ENCODE peak calls at places on chromosomes 12 and 14, in seven cellular contexts. Z is GM12878, V is HCT116, N is SK-N-SH, I is HepG2, G is K562, X is H1. T is an unnamed sample.

GRCh38 chr14:104970231-104971068 is 7.7 kb downstream of the AHNAK2 start:
- DNase-seq in N (no peak), G (peak), Z (no peak), V (peak), I (no peak), X (no peak), T (no peak)

GRCh38 chr12:49043856-49044258 is 16.7 kb downstream of the KMT2D start:
- DNase-seq in X (peak), V (no peak), N (peak), I (peak), G (peak), Z (no peak), T (no peak)

GRCh38 chr14:70831382-70831781 is 22.1 kb upstream of the MAP3K9 start:
- DNase-seq in V (no peak), Z (no peak), X (no peak), N (no peak), I (no peak), G (no peak), T (no peak)

GRCh38 chr12:85985996-85986395 is 111.9 kb downstream of the NTS start:
- DNase-seq in V (no peak), X (no peak), N (no peak), I (no peak), Z (no peak), G (no peak), T (no peak)

GRCh38 chr12:38890102-38890501 is 15.3 kb downstream of the CPNE8 start:
- DNase-seq in G (no peak), N (peak), Z (no peak), V (no peak), X (no peak), I (no peak), T (no peak)

GRCh38 chr14:44113769-44114730 is 393.0 kb downstream of the FSCB start:
- DNase-seq in V (no peak), Z (no peak), N (no peak), X (no peak), G (no peak), I (no peak), T (no peak)

GRCh38 chr12:89353188-89353822 is 1.0 kb upstream of the DUSP6 start:
- DNase-seq in V (peak), X (peak), N (peak), I (peak), Z (no peak), G (no peak), T (no peak)

GRCh38 chr12:77204055-77204454 is 138.7 kb upstream of the E2F7 start:
- DNase-seq in N (no peak), X (no peak), V (no peak), I (no peak), Z (no peak), G (no peak), T (no peak)

GRCh38 chr12:122183588-122183940 is 641 bp downstream of the LRRC43 start:
- DNase-seq in I (no peak), Z (no peak), V (no peak), G (no peak), X (no peak), N (no peak), T (no peak)

GRCh38 chr14:105196228-105196960 is 15.3 kb upstream of the NUDT14 start:
- DNase-seq in G (peak), Z (no peak), I (peak), N (no peak), X (peak), V (no peak), T (no peak)

GRCh38 chr12:76026643-76027063 is 4.9 kb downstream of the PHLDA1 start:
- DNase-seq in I (peak), N (no peak), X (no peak), Z (no peak), V (no peak), G (no peak), T (no peak)

GRCh38 chr12:4894019-4894418 is 15.7 kb upstream of the KCNA1 start:
- DNase-seq in Z (no peak), G (no peak), X (no peak), I (no peak), N (no peak), V (no peak), T (no peak)

GRCh38 chr12:11765817-11766794 is 116.6 kb downstream of the ETV6 start:
- DNase-seq in X (no peak), N (no peak), Z (peak), V (no peak), I (no peak), G (no peak), T (no peak)

GRCh38 chr12:10607885-10608458 is 5.4 kb downstream of the MAGOHB start:
- DNase-seq in V (no peak), G (peak), Z (no peak), X (no peak), N (peak), I (no peak), T (no peak)

GRCh38 chr12:64946132-64946829 is 121.8 kb downstream of the TBC1D30 start:
- DNase-seq in N (peak), I (no peak), V (no peak), Z (no peak), X (no peak), G (no peak), T (no peak)

GRCh38 chr14:23863836-23864235 is 89.7 kb upstream of the DHRS4 start:
- DNase-seq in I (no peak), Z (no peak), V (no peak), X (no peak), N (no peak), G (no peak), T (no peak)

GRCh38 chr12:116122639-116123038 is 154.9 kb downstream of the MED13L start:
- DNase-seq in N (no peak), Z (no peak), I (no peak), V (no peak), G (no peak), X (no peak), T (no peak)

GRCh38 chr14:55512421-55512820 is 67.6 kb upstream of the KTN1 start:
- DNase-seq in Z (no peak), N (no peak), G (no peak), X (no peak), V (no peak), I (no peak), T (no peak)

GRCh38 chr12:50569876-50570275 is 65.1 kb downstream of the DIP2B start:
- DNase-seq in N (no peak), Z (no peak), G (no peak), X (no peak), I (no peak), V (no peak), T (no peak)

GRCh38 chr12:30850684-30851083 is 75.9 kb upstream of the TSPAN11 start:
- DNase-seq in Z (no peak), X (no peak), N (no peak), G (no peak), V (no peak), I (no peak), T (no peak)

GRCh38 chr14:32134448-32135070 is 57.5 kb downstream of the ARHGAP5 start:
- DNase-seq in I (no peak), N (no peak), X (no peak), Z (no peak), V (no peak), G (no peak), T (no peak)

GRCh38 chr14:53055003-53055402 is 98.1 kb downstream of the DDHD1 start:
- DNase-seq in V (peak), I (peak), X (no peak), Z (peak), G (peak), N (peak), T (peak)

GRCh38 chr12:46269429-46270241 is 792 bp upstream of the SLC38A1 start:
- DNase-seq in G (no peak), V (no peak), I (no peak), N (no peak), X (peak), Z (no peak), T (no peak)

GRCh38 chr14:30874999-30875787 is 834 bp downstream of the COCH start:
- DNase-seq in G (peak), I (no peak), V (no peak), X (peak), N (no peak), Z (no peak), T (no peak)

GRCh38 chr14:98168196-98168985 is 1103.6 kb downstream of the BCL11B start:
- DNase-seq in X (no peak), V (no peak), I (no peak), Z (no peak), G (no peak), N (no peak), T (no peak)

GRCh38 chr14:100122481-100123215 is 36.8 kb downstream of the DEGS2 start:
- DNase-seq in Z (no peak), V (no peak), X (no peak), G (peak), N (no peak), I (no peak), T (no peak)

GRCh38 chr14:85625925-85626585 is 96.1 kb downstream of the FLRT2 start:
- DNase-seq in V (no peak), I (no peak), N (no peak), X (no peak), G (no peak), Z (no peak), T (no peak)

GRCh38 chr14:35229495-35230089 is 62.6 kb upstream of the PSMA6 start:
- DNase-seq in V (no peak), I (peak), Z (no peak), X (no peak), N (peak), G (peak), T (no peak)

GRCh38 chr12:3362751-3363150 is 128.3 kb upstream of the PRMT8 start:
- DNase-seq in X (no peak), G (no peak), Z (no peak), I (no peak), N (no peak), V (no peak), T (no peak)

GRCh38 chr12:58288191-58288590 is 346.8 kb downstream of the ATP23 start:
- DNase-seq in X (no peak), G (no peak), I (no peak), Z (no peak), V (no peak), N (peak), T (no peak)

GRCh38 chr12:130549361-130549760 is 166.7 kb downstream of the RIMBP2 start:
- DNase-seq in G (no peak), N (no peak), V (no peak), X (no peak), I (no peak), Z (no peak), T (no peak)

GRCh38 chr12:105041186-105041585 is 43.1 kb downstream of the ALDH1L2 start:
- DNase-seq in I (no peak), G (no peak), Z (no peak), N (no peak), X (no peak), V (no peak), T (no peak)

GRCh38 chr12:125773033-125773432 is 707.8 kb downstream of the AACS start:
- DNase-seq in I (peak), X (peak), V (peak), N (peak), Z (no peak), G (peak), T (no peak)

GRCh38 chr14:99148861-99149610 is 123.0 kb downstream of the BCL11B start:
- DNase-seq in X (no peak), I (no peak), N (no peak), Z (no peak), G (no peak), V (no peak), T (no peak)

GRCh38 chr14:51004801-51005526 is 60.7 kb upstream of the PYGL start:
- DNase-seq in I (peak), V (no peak), X (no peak), G (no peak), N (no peak), Z (no peak), T (no peak)

GRCh38 chr12:109600995-109601394 is 27.4 kb downstream of the MVK start:
- DNase-seq in N (no peak), G (no peak), Z (no peak), X (no peak), I (no peak), V (no peak), T (no peak)
- TF ChIP-seq SIN3A in N (no peak), G (no peak), Z (no peak), X (no peak), I (no peak), V (no peak), T (no peak)

GRCh38 chr12:52826611-52827498 is 7.3 kb downstream of the KRT79 start:
- DNase-seq in V (no peak), Z (no peak), I (peak), G (no peak), X (no peak), N (no peak), T (no peak)

GRCh38 chr12:52827499-52828090 is 6.5 kb downstream of the KRT79 start:
- DNase-seq in I (no peak), G (no peak), V (no peak), Z (no peak), X (no peak), N (no peak), T (no peak)

GRCh38 chr12:52829986-52830385 is 4.1 kb downstream of the KRT79 start:
- DNase-seq in G (no peak), N (no peak), Z (no peak), V (no peak), I (no peak), X (no peak), T (no peak)

GRCh38 chr12:52825961-52826360 is 8.2 kb downstream of the KRT79 start:
- DNase-seq in X (no peak), Z (no peak), G (no peak), N (no peak), I (no peak), V (no peak), T (no peak)

GRCh38 chr12:52828156-52829090 is 5.7 kb downstream of the KRT79 start:
- DNase-seq in N (no peak), Z (no peak), I (no peak), G (no peak), X (no peak), V (no peak), T (no peak)
- TF ChIP-seq SIN3A in N (no peak), Z (no peak), I (no peak), G (no peak), X (no peak), V (no peak), T (no peak)

GRCh38 chr14:64303471-64303917 is 9.3 kb upstream of the ESR2 start:
- DNase-seq in N (peak), X (no peak), G (peak), I (peak), Z (peak), V (peak), T (peak)
- TF ChIP-seq SIN3A in N (no peak), X (no peak), G (no peak), I (no peak), Z (no peak), V (no peak), T (no peak)

DNA sequence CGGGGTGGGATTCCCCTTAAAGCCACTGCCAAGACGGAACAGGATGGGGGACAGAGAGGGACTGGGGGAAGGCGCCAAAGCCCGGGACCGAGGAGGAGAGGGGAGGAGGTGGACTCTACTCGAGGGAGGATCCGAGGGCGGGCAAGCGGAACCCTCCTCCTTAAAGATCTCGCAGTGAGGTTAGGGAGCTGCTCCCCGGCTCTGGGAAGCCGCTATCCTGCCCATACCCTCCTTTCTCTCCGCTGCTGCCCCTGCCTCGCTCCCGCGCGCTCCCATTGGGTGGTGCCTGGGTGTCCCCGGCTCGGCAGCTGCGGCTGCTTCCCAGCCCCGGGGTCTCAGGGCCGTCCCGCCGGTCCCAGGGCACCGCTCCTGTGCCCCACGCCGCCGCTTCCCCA is 16.4 kb downstream of the KRT18 start:
- DNase-seq in I (no peak), V (no peak), X (peak), N (peak), Z (no peak), G (no peak), T (no peak)
- TF ChIP-seq SIN3A in I (no peak), V (no peak), X (no peak), N (no peak), Z (no peak), G (no peak), T (no peak)

GRCh38 chr12:79847417-79847816 is 87.5 kb downstream of the PPP1R12A start:
- DNase-seq in X (no peak), V (no peak), N (no peak), G (no peak), Z (no peak), I (no peak), T (no peak)

GRCh38 chr12:79842630-79843029 is 92.3 kb downstream of the PPP1R12A start:
- DNase-seq in X (no peak), N (no peak), V (no peak), G (no peak), I (no peak), Z (no peak), T (no peak)

GRCh38 chr12:79841248-79841877 is 93.5 kb downstream of the PPP1R12A start:
- DNase-seq in Z (no peak), I (no peak), N (no peak), V (no peak), X (no peak), G (no peak), T (no peak)

GRCh38 chr12:79841878-79842265 is 93.0 kb downstream of the PPP1R12A start:
- DNase-seq in G (no peak), N (no peak), V (no peak), I (no peak), Z (no peak), X (no peak), T (no peak)

DNA sequence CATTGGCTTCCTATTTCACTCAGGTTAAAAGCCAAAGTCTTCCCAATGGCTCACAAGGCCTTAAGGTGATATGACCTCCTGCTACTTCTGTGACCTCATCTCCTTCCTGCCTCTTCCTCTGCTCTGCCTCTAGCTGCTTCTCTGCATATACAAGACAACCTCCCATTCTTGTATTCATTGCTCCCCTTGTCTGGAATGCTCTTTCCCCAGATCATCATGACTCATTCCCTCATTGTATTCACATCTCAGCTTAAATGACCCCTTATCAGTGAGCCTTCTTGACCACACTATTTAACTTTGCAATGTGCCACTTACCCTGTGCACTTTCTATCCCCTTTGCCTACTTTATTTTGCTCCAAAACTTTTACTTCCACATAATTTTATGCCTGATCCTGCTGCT is 90.2 kb downstream of the PPP1R12A start:
- DNase-seq in N (no peak), Z (no peak), V (peak), X (no peak), I (peak), G (peak), T (no peak)
- TF ChIP-seq SIN3A in N (no peak), Z (no peak), V (no peak), X (no peak), I (no peak), G (no peak), T (no peak)

T was measured in Panc1.